ENCODE peak calls at places on chromosomes 6 and 20, in ten cellular contexts. D is endodermal cell; Z is glomerular endothelial cell; I is RCC 7860; S is mesenchymal stem cell; X is IMR-90; N is T-helper 2 cell; O is non-pigmented ciliary epithelial cell; T is activated CD4-positive, CD25-positive, alpha-beta regulatory T cell; Y is effector memory CD4-positive, alpha-beta T cell. W is an unnamed sample.

GRCh38 chr6:139030211-139030530 is 1.6 kb downstream of the ABRACL start:
- DNase-seq in D (no peak), Z (no peak), I (no peak), S (no peak), X (no peak), N (no peak), O (no peak), T (no peak), Y (no peak), W (no peak)

GRCh38 chr20:56778765-56779195 is 149.7 kb downstream of the TFAP2C start:
- DNase-seq in D (peak), Z (no peak), I (no peak), S (peak), X (peak), N (no peak), O (no peak), T (no peak), Y (no peak), W (no peak)

GRCh38 chr6:36028887-36029324 is 1.3 kb downstream of the MAPK14 start:
- DNase-seq in D (peak), Z (peak), I (peak), S (peak), X (peak), N (peak), O (peak), T (peak), Y (peak), W (peak)

GRCh38 chr6:70479236-70479635 is 65.9 kb downstream of the FAM135A start:
- DNase-seq in D (no peak), Z (no peak), I (no peak), S (peak), X (peak), N (no peak), O (peak), T (no peak), Y (no peak), W (no peak)

GRCh38 chr20:63977392-63978276 is 1.8 kb downstream of the SAMD10 start:
- DNase-seq in D (peak), Z (no peak), I (peak), S (peak), X (peak), N (no peak), O (no peak), T (peak), Y (no peak), W (no peak)

GRCh38 chr6:87483929-87484328 is 11.2 kb downstream of the SLC35A1 start:
- DNase-seq in D (peak), Z (no peak), I (peak), S (peak), X (peak), N (no peak), O (peak), T (no peak), Y (no peak), W (no peak)

GRCh38 chr6:26056583-26057350 is 30.5 kb upstream of the HFE start:
- DNase-seq in D (peak), Z (no peak), I (peak), S (no peak), X (peak), N (no peak), O (no peak), T (no peak), Y (no peak), W (no peak)

GRCh38 chr6:570812-571211 is 86.1 kb downstream of the HUS1B start:
- DNase-seq in D (no peak), Z (no peak), I (no peak), S (no peak), X (no peak), N (no peak), O (no peak), T (no peak), Y (no peak), W (no peak)

GRCh38 chr6:121158438-121158837 is 175.8 kb downstream of the TBC1D32 start:
- DNase-seq in D (no peak), Z (no peak), I (no peak), S (no peak), X (peak), N (no peak), O (no peak), T (no peak), Y (no peak), W (no peak)

GRCh38 chr20:20685635-20686034 is 26.8 kb downstream of the RALGAPA2 start:
- DNase-seq in D (no peak), Z (no peak), I (peak), S (no peak), X (no peak), N (no peak), O (no peak), T (no peak), Y (no peak), W (no peak)

GRCh38 chr6:41167173-41167963 is 4.5 kb upstream of the TREM2 start:
- DNase-seq in D (peak), Z (no peak), I (no peak), S (peak), X (peak), N (no peak), O (no peak), T (no peak), Y (no peak), W (no peak)

GRCh38 chr20:44979090-44979621 is 12.8 kb downstream of the STK4 start:
- DNase-seq in D (no peak), Z (no peak), I (no peak), S (peak), X (peak), N (peak), O (no peak), T (no peak), Y (peak), W (no peak)

GRCh38 chr20:57938158-57939108 is 228.6 kb upstream of the PMEPA1 start:
- DNase-seq in D (peak), Z (no peak), I (no peak), S (no peak), X (no peak), N (no peak), O (no peak), T (no peak), Y (no peak), W (no peak)

GRCh38 chr6:170221753-170222400 is 69.0 kb downstream of the DLL1 start:
- DNase-seq in D (peak), Z (no peak), I (no peak), S (no peak), X (no peak), N (no peak), O (no peak), T (no peak), Y (no peak), W (peak)

GRCh38 chr6:12233693-12234551 is 56.2 kb upstream of the EDN1 start:
- DNase-seq in D (peak), Z (peak), I (peak), S (peak), X (peak), N (peak), O (peak), T (no peak), Y (no peak), W (peak)

GRCh38 chr6:17968081-17968518 is 19.3 kb downstream of the KIF13A start:
- DNase-seq in D (peak), Z (no peak), I (peak), S (peak), X (peak), N (no peak), O (no peak), T (no peak), Y (no peak), W (no peak)

GRCh38 chr6:64831680-64832079 is 875.3 kb downstream of the EYS start:
- DNase-seq in D (no peak), Z (no peak), I (no peak), S (no peak), X (no peak), N (no peak), O (no peak), T (no peak), Y (no peak), W (no peak)

GRCh38 chr6:44127186-44128019 is at the start of the genes MRPL14 and TMEM63B:
- DNase-seq in D (peak), Z (no peak), I (peak), S (peak), X (peak), N (peak), O (no peak), T (peak), Y (peak), W (peak)

GRCh38 chr6:66662196-66662595 is 955.2 kb upstream of the EYS start:
- DNase-seq in D (no peak), Z (no peak), I (no peak), S (peak), X (peak), N (no peak), O (peak), T (no peak), Y (no peak), W (no peak)

GRCh38 chr6:142774292-142774691 is 170.7 kb downstream of the HIVEP2 start:
- DNase-seq in D (no peak), Z (no peak), I (no peak), S (no peak), X (no peak), N (no peak), O (no peak), T (no peak), Y (no peak), W (no peak)

GRCh38 chr20:32773214-32773613 is 11.0 kb downstream of the DNMT3B start:
- DNase-seq in D (no peak), Z (no peak), I (no peak), S (no peak), X (no peak), N (no peak), O (no peak), T (no peak), Y (no peak), W (no peak)

GRCh38 chr20:25553819-25554296 is 31.5 kb downstream of the NINL start:
- DNase-seq in D (no peak), Z (no peak), I (no peak), S (peak), X (peak), N (no peak), O (no peak), T (no peak), Y (no peak), W (no peak)

GRCh38 chr6:116568111-116568510 is 3.2 kb upstream of the RWDD1 start:
- DNase-seq in D (no peak), Z (no peak), I (no peak), S (no peak), X (peak), N (no peak), O (no peak), T (no peak), Y (no peak), W (no peak)

GRCh38 chr6:131923356-131923755 is 27.8 kb downstream of the CCN2 start:
- DNase-seq in D (peak), Z (no peak), I (peak), S (peak), X (peak), N (no peak), O (no peak), T (no peak), Y (no peak), W (peak)

GRCh38 chr6:46102123-46102522 is 27.7 kb upstream of the ENPP4 start:
- DNase-seq in D (no peak), Z (no peak), I (no peak), S (no peak), X (no peak), N (no peak), O (no peak), T (no peak), Y (no peak), W (no peak)

GRCh38 chr6:169997930-169998218 is 246.5 kb downstream of the ERMARD start:
- DNase-seq in D (no peak), Z (no peak), I (no peak), S (no peak), X (no peak), N (no peak), O (no peak), T (no peak), Y (no peak), W (no peak)

GRCh38 chr6:56552212-56553130 is 90.2 kb downstream of the DST start:
- DNase-seq in D (no peak), Z (no peak), I (peak), S (peak), X (peak), N (no peak), O (peak), T (no peak), Y (no peak), W (no peak)

GRCh38 chr20:62742550-62742949 is 33.9 kb downstream of the NTSR1 start:
- DNase-seq in D (no peak), Z (no peak), I (no peak), S (no peak), X (no peak), N (no peak), O (no peak), T (no peak), Y (no peak), W (no peak)